ENCODE peak calls at places on chromosomes 12 and 14, in six cellular contexts. R is WTC11, H is heart left ventricle, F is cerebellum, P is NCI-H1694, A is NCI-H774. T is an unnamed sample.

GRCh38 chr14:65079788-65080187 is 22.5 kb downstream of the MAX start:
- DNase-seq in A (no peak), H (no peak), F (no peak), P (no peak), R (no peak), T (no peak)

GRCh38 chr12:57461904-57462306 is 2.3 kb downstream of the GLI1 start:
- DNase-seq in A (no peak), F (no peak), P (no peak), R (no peak), H (no peak), T (no peak)

GRCh38 chr12:120800665-120801064 is 75.0 kb downstream of the ACADS start:
- DNase-seq in H (no peak), R (no peak), A (no peak), F (no peak), P (no peak), T (no peak)

GRCh38 chr12:91594715-91595114 is 412.1 kb upstream of the DCN start:
- DNase-seq in R (no peak), A (no peak), H (no peak), F (no peak), P (no peak), T (no peak)

GRCh38 chr12:64080319-64081008 is 141.6 kb downstream of the KICS2 start:
- DNase-seq in A (peak; percentile 90), P (no peak), H (no peak), R (no peak), F (no peak), T (no peak)

GRCh38 chr12:109963743-109964429 is 32.3 kb downstream of the GIT2 start:
- DNase-seq in A (no peak), P (no peak), H (no peak), F (no peak), R (no peak), T (no peak)

GRCh38 chr12:28610401-28611114 is 420.3 kb downstream of the CCDC91 start:
- DNase-seq in H (no peak), F (no peak), R (no peak), P (no peak), A (no peak), T (no peak)

GRCh38 chr14:61280092-61280525 is 1.0 kb downstream of the TMEM30B start:
- DNase-seq in A (no peak), P (no peak), R (no peak), F (no peak), H (peak; percentile 51), T (peak; percentile 73)

GRCh38 chr12:46282829-46283228 is 14.0 kb upstream of the SLC38A1 start:
- DNase-seq in F (no peak), P (no peak), R (no peak), H (no peak), A (no peak), T (no peak)

GRCh38 chr14:22549981-22550670 is 38.9 kb downstream of the DAD1 start:
- DNase-seq in H (no peak), P (no peak), F (no peak), A (no peak), R (no peak), T (no peak)

GRCh38 chr12:120368789-120369475 is at the start of gene MSI1:
- DNase-seq in H (no peak), P (no peak), R (peak; percentile 38), A (no peak), F (no peak), T (peak; percentile 84)

GRCh38 chr14:90739318-90740077 is 76.7 kb downstream of the TTC7B start:
- DNase-seq in R (no peak), A (no peak), F (no peak), P (no peak), H (no peak), T (peak; percentile 56)

GRCh38 chr14:20714593-20715250 is 26.2 kb downstream of the ANG start:
- DNase-seq in P (no peak), R (no peak), H (peak; percentile 81), A (no peak), F (no peak), T (no peak)

GRCh38 chr12:126727218-126727601 is 1539.8 kb upstream of the TMEM132C start:
- DNase-seq in A (no peak), F (no peak), R (no peak), H (no peak), P (no peak), T (peak; percentile 60)

GRCh38 chr14:90721619-90722305 is 94.5 kb downstream of the TTC7B start:
- DNase-seq in H (no peak), F (no peak), R (no peak), A (no peak), P (no peak), T (no peak)

GRCh38 chr14:54893151-54893760 is 9.4 kb downstream of the GCH1 start:
- DNase-seq in F (peak; percentile 50), P (peak; percentile 59), R (no peak), H (no peak), A (no peak), T (no peak)

GRCh38 chr12:4118017-4118510 is 155.5 kb upstream of the CCND2 start:
- DNase-seq in H (no peak), P (no peak), F (no peak), A (no peak), R (no peak), T (no peak)

GRCh38 chr12:70815866-70816470 is 104.6 kb downstream of the PTPRR start:
- DNase-seq in A (no peak), P (no peak), H (no peak), R (no peak), F (no peak), T (no peak)

GRCh38 chr14:104968541-104969401 is 9.4 kb downstream of the AHNAK2 start:
- DNase-seq in F (no peak), H (peak; percentile 58), A (peak; percentile 5), R (no peak), P (no peak), T (peak; percentile 70)

GRCh38 chr12:45878630-45879255 is 111.6 kb downstream of the SCAF11 start:
- DNase-seq in H (no peak), A (no peak), R (no peak), P (no peak), F (no peak), T (no peak)

GRCh38 chr12:65082411-65082810 is 38.7 kb downstream of the WIF1 start:
- DNase-seq in A (peak; percentile 62), H (no peak), R (no peak), P (no peak), F (no peak), T (no peak)

GRCh38 chr12:79934309-79935020 is 432 bp downstream of the PPP1R12A start:
- DNase-seq in P (no peak), H (peak; percentile 78), A (peak; percentile 39), R (peak; percentile 72), F (no peak), T (peak; percentile 90)

GRCh38 chr12:100737168-100737567 is 57.4 kb upstream of the ANO4 start:
- DNase-seq in R (peak; percentile 25), F (no peak), H (no peak), P (no peak), A (no peak), T (peak; percentile 85)

GRCh38 chr12:90366286-90366685 is 588.7 kb downstream of the CCER1 start:
- DNase-seq in P (no peak), H (no peak), A (no peak), F (no peak), R (no peak), T (no peak)

GRCh38 chr14:98956616-98957015 is 315.4 kb downstream of the BCL11B start:
- DNase-seq in P (no peak), R (no peak), A (no peak), H (no peak), F (no peak), T (peak; percentile 17)

GRCh38 chr12:115451785-115452736 is 768.1 kb upstream of the TBX3 start:
- DNase-seq in R (peak; percentile 64), F (peak; percentile 16), P (no peak), H (peak; percentile 71), A (peak; percentile 71), T (peak; percentile 91)

GRCh38 chr14:73238262-73238852 is 1.1 kb downstream of the PAPLN start:
- DNase-seq in P (no peak), F (no peak), H (no peak), A (no peak), R (no peak), T (no peak)

GRCh38 chr12:123787466-123787865 is 25.4 kb downstream of the DNAH10 start:
- DNase-seq in A (no peak), P (no peak), H (no peak), R (no peak), F (no peak), T (no peak)

GRCh38 chr12:129413295-129413694 is 490.5 kb downstream of the TMEM132D start:
- DNase-seq in P (no peak), R (no peak), F (no peak), A (no peak), H (no peak), T (no peak)

GRCh38 chr14:58278177-58278576 is 20.2 kb upstream of the ARID4A start:
- DNase-seq in A (no peak), F (no peak), H (no peak), R (no peak), P (no peak), T (no peak)

GRCh38 chr14:99590746-99591555 is 13.1 kb downstream of the CCDC85C start:
- DNase-seq in R (no peak), A (no peak), F (no peak), H (peak; percentile 51), P (no peak), T (no peak)

GRCh38 chr14:87698496-87698895 is 294.5 kb downstream of the GALC start:
- DNase-seq in A (no peak), R (no peak), P (no peak), F (no peak), H (no peak), T (no peak)

GRCh38 chr12:8953773-8954402 is 4.4 kb upstream of the M6PR start:
- DNase-seq in H (no peak), P (no peak), F (no peak), A (no peak), R (no peak), T (no peak)

GRCh38 chr12:100123316-100124095 is 19.2 kb downstream of the BLTP3B start:
- DNase-seq in F (no peak), A (no peak), P (no peak), H (no peak), R (no peak), T (no peak)

GRCh38 chr12:51814311-51815088 is 34.0 kb downstream of the FIGNL2 start:
- DNase-seq in A (peak; percentile 71), H (peak; percentile 91), R (peak; percentile 76), F (peak; percentile 57), P (no peak), T (peak; percentile 95)

GRCh38 chr12:75690556-75690955 is 179.1 kb upstream of the KRR1 start:
- DNase-seq in A (no peak), H (no peak), R (no peak), P (no peak), F (no peak), T (no peak)

GRCh38 chr14:90005441-90005840 is 49.7 kb downstream of the TDP1 start:
- DNase-seq in P (no peak), F (no peak), A (no peak), H (no peak), R (no peak), T (no peak)

GRCh38 chr12:26853303-26854027 is 20.5 kb upstream of the ITPR2 start:
- DNase-seq in P (peak; percentile 67), A (peak; percentile 54), R (peak; percentile 57), H (peak; percentile 73), F (peak; percentile 61), T (peak; percentile 89)

GRCh38 chr12:66049538-66050282 is 80.8 kb downstream of the LLPH start:
- DNase-seq in R (no peak), P (no peak), A (no peak), H (no peak), F (no peak), T (no peak)